ENCODE peak calls at places on chromosome 17, in eight cellular contexts. I is GM23248; A is neural progenitor cell; Q is heart right ventricle; Z is left ventricle myocardium inferior; X is effector memory CD4-positive, alpha-beta T cell; H is transverse colon; F is IMR-90. T is an unnamed sample. For H3K36me3, the result is how much of the 10 kb centered on the place peaks cover.

GRCh38 chr17:4527552-4527951 is 27.6 kb downstream of the MYBBP1A start:
- DNase-seq in I (no peak), A (peak), Q (no peak), Z (no peak), X (no peak), H (no peak), F (no peak), T (no peak)

GRCh38 chr17:3691539-3692166 is 4.3 kb downstream of the P2RX5 start:
- DNase-seq in I (no peak), A (no peak), Q (no peak), Z (no peak), X (no peak), H (no peak), F (no peak), T (no peak)

GRCh38 chr17:61570118-61570517 is 20.9 kb downstream of the NACA2 start:
- DNase-seq in I (no peak), A (no peak), Q (no peak), Z (no peak), X (no peak), H (no peak), F (peak), T (no peak)

GRCh38 chr17:55421179-55421934 is at the start of gene MMD:
- DNase-seq in I (peak), A (no peak), Q (no peak), Z (no peak), X (no peak), H (peak), F (no peak), T (no peak)

GRCh38 chr17:40422990-40423611 is 5.4 kb upstream of the TOP2A start:
- DNase-seq in I (no peak), A (peak), Q (no peak), Z (no peak), X (no peak), H (no peak), F (no peak), T (no peak)

GRCh38 chr17:52383493-52384100 is 225.1 kb upstream of the CA10 start:
- DNase-seq in I (peak), A (peak), Q (no peak), Z (no peak), X (no peak), H (peak), F (peak), T (peak)

GRCh38 chr17:82436601-82437324 is 13.8 kb downstream of the CYBC1 start:
- DNase-seq in I (no peak), A (no peak), Q (no peak), Z (no peak), X (no peak), H (no peak), F (no peak), T (no peak)

GRCh38 chr17:8120520-8121443 is 2.5 kb upstream of the ALOXE3 start:
- DNase-seq in I (peak), A (peak), Q (peak), Z (no peak), X (peak), H (peak), F (peak), T (no peak)

GRCh38 chr17:34107019-34107418 is 148.1 kb upstream of the CCL2 start:
- DNase-seq in I (no peak), A (no peak), Q (no peak), Z (no peak), X (no peak), H (no peak), F (no peak), T (no peak)

GRCh38 chr17:63035695-63036094 is 69.7 kb downstream of the TANC2 start:
- DNase-seq in I (peak), A (no peak), Q (no peak), Z (no peak), X (no peak), H (no peak), F (no peak), T (no peak)

GRCh38 chr17:51015145-51015558 is 105.5 kb downstream of the SPAG9 start:
- DNase-seq in I (peak), A (no peak), Q (no peak), Z (no peak), X (no peak), H (no peak), F (peak), T (no peak)

GRCh38 chr17:82213251-82214011 is 789 bp upstream of the CCDC57 start:
- DNase-seq in I (peak), A (peak), Q (no peak), Z (no peak), X (peak), H (peak), F (peak), T (no peak)

GRCh38 chr17:48791128-48792032 is 25.6 kb downstream of the TTLL6 start:
- DNase-seq in I (peak), A (peak), Q (peak), Z (peak), X (no peak), H (peak), F (peak), T (peak)

GRCh38 chr17:30433514-30433913 is 43.7 kb upstream of the GOSR1 start:
- DNase-seq in I (peak), A (no peak), Q (no peak), Z (no peak), X (no peak), H (no peak), F (peak), T (no peak)

GRCh38 chr17:4530799-4531730 is 24.1 kb downstream of the MYBBP1A start:
- DNase-seq in I (no peak), A (no peak), Q (peak), Z (no peak), X (no peak), H (no peak), F (no peak), T (no peak)

GRCh38 chr17:76568771-76569170 is 16.9 kb downstream of the ST6GALNAC2 start:
- DNase-seq in I (no peak), A (no peak), Q (no peak), Z (no peak), X (no peak), H (no peak), F (no peak), T (no peak)

GRCh38 chr17:29958947-29959657 is 17.7 kb downstream of the EFCAB5 start:
- DNase-seq in I (peak), A (no peak), Q (no peak), Z (no peak), X (no peak), H (no peak), F (peak), T (no peak)

GRCh38 chr17:28746611-28747045 is 2.8 kb downstream of the TRAF4 start:
- DNase-seq in I (no peak), A (peak), Q (no peak), Z (no peak), X (no peak), H (peak), F (no peak), T (no peak)

GRCh38 chr17:45430006-45430737 is 2.5 kb downstream of the ARHGAP27 start:
- DNase-seq in I (peak), A (no peak), Q (no peak), Z (no peak), X (no peak), H (no peak), F (no peak), T (no peak)

GRCh38 chr17:12402963-12403622 is 262.6 kb upstream of the MYOCD start:
- DNase-seq in I (peak), A (no peak), Q (no peak), Z (no peak), X (no peak), H (no peak), F (peak), T (no peak)

GRCh38 chr17:49201481-49201927 is 8.9 kb downstream of the GNGT2 start:
- DNase-seq in I (peak), A (no peak), Q (no peak), Z (no peak), X (no peak), H (no peak), F (peak), T (no peak)

GRCh38 chr17:13297198-13297597 is 279.4 kb upstream of the ELAC2 start:
- DNase-seq in I (no peak), A (no peak), Q (no peak), Z (no peak), X (no peak), H (peak), F (no peak), T (no peak)

GRCh38 chr17:76631821-76632565 is 11.6 kb downstream of the ST6GALNAC1 start:
- DNase-seq in I (peak), A (no peak), Q (no peak), Z (no peak), X (peak), H (peak), F (peak), T (no peak)

GRCh38 chr17:66970797-66971196 is 6.3 kb downstream of the CACNG4 start:
- DNase-seq in I (no peak), A (no peak), Q (no peak), Z (no peak), X (no peak), H (no peak), F (no peak), T (no peak)

GRCh38 chr17:47905221-47905733 is 9.2 kb downstream of the SP2 start:
- DNase-seq in I (peak), A (peak), Q (peak), Z (peak), X (no peak), H (peak), F (peak), T (no peak)

GRCh38 chr17:42288078-42288984 is at the start of gene STAT5A:
- DNase-seq in I (peak), A (peak), Q (peak), Z (peak), X (peak), H (peak), F (peak), T (no peak)

GRCh38 chr17:80783461-80783860 is 208.2 kb upstream of the CHMP6 start:
- DNase-seq in I (peak), A (no peak), Q (no peak), Z (no peak), X (no peak), H (no peak), F (no peak), T (no peak)

GRCh38 chr17:29119265-29119664 is 60.9 kb downstream of the MYO18A start:
- DNase-seq in I (no peak), A (no peak), Q (no peak), Z (no peak), X (no peak), H (no peak), F (no peak), T (no peak)

GRCh38 chr17:32771396-32771795 is 105.5 kb downstream of the MYO1D start:
- DNase-seq in I (peak), A (no peak), Q (no peak), Z (no peak), X (no peak), H (no peak), F (no peak), T (no peak)

GRCh38 chr17:79937981-79938695 is 97.5 kb downstream of the TBC1D16 start:
- DNase-seq in I (peak), A (peak), Q (peak), Z (no peak), X (no peak), H (no peak), F (no peak), T (no peak)

GRCh38 chr17:27473748-27474609 is 17.7 kb downstream of the KSR1 start:
- DNase-seq in I (no peak), A (no peak), Q (peak), Z (peak), X (peak), H (no peak), F (no peak), T (no peak)

GRCh38 chr17:81434079-81434478 is 38.8 kb downstream of the BAHCC1 start:
- DNase-seq in I (peak), A (no peak), Q (peak), Z (peak), X (no peak), H (no peak), F (no peak), T (no peak)

GRCh38 chr17:45282683-45283644 is 21.1 kb upstream of the SPATA32 start:
- DNase-seq in I (peak), A (no peak), Q (peak), Z (peak), X (no peak), H (no peak), F (peak), T (no peak)

GRCh38 chr17:81002409-81003361 is 11.0 kb downstream of the CHMP6 start:
- DNase-seq in I (peak), A (no peak), Q (peak), Z (peak), X (no peak), H (peak), F (peak), T (no peak)

GRCh38 chr17:42578282-42578869 is 847 bp upstream of the PSMC3IP start:
- DNase-seq in I (peak), A (peak), Q (peak), Z (peak), X (peak), H (peak), F (peak), T (peak)

GRCh38 chr17:36591434-36592315 is at the start of gene DHRS11:
- DNase-seq in I (peak), A (peak), Q (peak), Z (peak), X (peak), H (peak), F (peak), T (no peak)

GRCh38 chr17:75270218-75270965 is 639 bp downstream of the MIF4GD start:
- DNase-seq in I (peak), A (peak), Q (peak), Z (peak), X (peak), H (peak), F (peak), T (no peak)

GRCh38 chr17:13337171-13337570 is 264.6 kb downstream of the HS3ST3A1 start:
- DNase-seq in I (peak), A (no peak), Q (no peak), Z (no peak), X (no peak), H (no peak), F (peak), T (no peak)

DNA sequence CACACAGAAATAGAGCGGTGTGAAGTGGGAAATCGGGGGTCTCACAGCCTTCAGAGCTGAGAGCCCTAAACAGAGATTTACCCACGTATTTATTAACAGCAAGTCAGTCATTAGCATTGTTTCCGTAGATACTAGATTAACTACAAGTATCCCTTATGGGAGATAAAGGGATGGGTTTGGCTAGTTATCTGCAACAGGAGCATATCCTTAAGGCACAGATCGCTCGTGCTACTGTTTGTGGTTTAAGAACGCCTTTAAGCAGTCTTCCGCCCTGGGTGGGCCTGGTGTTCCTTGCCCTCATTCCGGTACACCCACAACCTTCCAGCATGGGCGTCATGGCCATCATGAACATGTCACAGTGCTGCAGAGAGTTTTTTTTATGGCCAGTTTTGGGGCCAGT is 27.0 kb downstream of the TMC6 start:
- DNase-seq in I (no peak), A (no peak), Q (no peak), Z (no peak), X (no peak), H (no peak), F (no peak), T (no peak)
- H3K36me3 ChIP-seq in I (under half), A (under half), Q (under half), Z (half or more), X (half or more), H (under half), F (under half), T (under half)

GRCh38 chr17:19366637-19366972 is 4.1 kb upstream of the B9D1 start:
- DNase-seq in I (no peak), A (no peak), Q (no peak), Z (no peak), X (no peak), H (no peak), F (no peak), T (no peak)

GRCh38 chr17:19365833-19366636 is 3.5 kb upstream of the B9D1 start:
- DNase-seq in I (no peak), A (no peak), Q (no peak), Z (no peak), X (no peak), H (no peak), F (no peak), T (no peak)

GRCh38 chr17:19364699-19365498 is 2.4 kb upstream of the B9D1 start:
- DNase-seq in I (peak), A (no peak), Q (no peak), Z (no peak), X (no peak), H (no peak), F (no peak), T (no peak)

GRCh38 chr17:19363460-19364035 is 1.0 kb upstream of the B9D1 start:
- DNase-seq in I (no peak), A (no peak), Q (no peak), Z (no peak), X (no peak), H (no peak), F (no peak), T (no peak)

DNA sequence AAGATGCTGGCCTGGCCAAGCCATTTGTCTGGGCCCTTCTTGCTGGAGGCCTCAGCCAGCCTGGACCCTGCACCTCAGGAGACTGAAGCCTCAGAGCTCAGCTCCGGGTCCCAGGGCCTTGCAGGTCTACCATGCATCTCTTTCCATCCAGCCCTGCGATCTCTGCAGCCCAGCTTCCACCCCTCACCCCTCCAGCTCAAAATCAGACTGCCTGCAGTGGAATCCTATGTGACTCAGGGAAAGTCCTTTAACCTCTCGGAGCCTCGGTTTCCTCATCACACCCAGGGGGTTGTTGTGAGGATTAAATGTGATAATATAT is 2.9 kb upstream of the B9D1 start:
- DNase-seq in I (no peak), A (no peak), Q (no peak), Z (no peak), X (no peak), H (no peak), F (no peak), T (no peak)
- H3K27ac ChIP-seq in I (no peak), A (no peak), Q (no peak), Z (no peak), X (no peak), H (no peak), F (no peak), T (no peak)

GRCh38 chr17:44078412-44078811 is 7.9 kb downstream of the G6PC3 start:
- DNase-seq in I (no peak), A (no peak), Q (no peak), Z (no peak), X (no peak), H (no peak), F (no peak), T (no peak)
- H3K36me3 ChIP-seq in I (under half), A (under half), Q (under half), Z (half or more), X (under half), H (under half), F (half or more), T (under half)

GRCh38 chr17:17097763-17098345 is 55.6 kb downstream of the MPRIP start:
- DNase-seq in I (no peak), A (no peak), Q (no peak), Z (no peak), X (no peak), H (no peak), F (no peak), T (no peak)
- H3K27ac ChIP-seq in I (peak), A (peak), Q (peak), Z (peak), X (no peak), H (peak), F (no peak), T (no peak)

GRCh38 chr17:73400915-73401545 is 89.2 kb upstream of the CDC42EP4 start:
- DNase-seq in I (no peak), A (no peak), Q (no peak), Z (no peak), X (no peak), H (no peak), F (no peak), T (no peak)
- H3K36me3 ChIP-seq in I (under half), A (under half), Q (under half), Z (under half), X (under half), H (under half), F (under half), T (under half)

DNA sequence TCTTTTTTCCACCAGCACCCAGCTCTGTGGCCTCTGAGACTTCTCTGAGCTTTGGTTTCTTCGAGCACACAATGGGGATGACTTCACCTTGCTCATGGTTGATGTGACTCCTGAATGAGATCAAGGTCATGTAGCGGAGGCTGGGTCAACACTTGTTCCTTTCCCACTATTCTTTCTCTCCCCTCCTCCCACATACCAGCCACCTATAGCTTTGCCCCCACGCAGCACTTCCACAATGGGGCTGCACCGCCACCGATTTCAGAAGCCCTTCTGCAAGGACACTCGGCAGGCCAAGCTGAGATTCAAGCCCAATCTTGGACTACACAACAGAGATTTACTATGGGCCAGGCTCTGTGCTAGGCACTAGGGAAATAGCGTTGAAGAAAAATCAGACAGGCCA is 14.4 kb downstream of the TRIM25 start:
- DNase-seq in I (no peak), A (no peak), Q (no peak), Z (no peak), X (no peak), H (no peak), F (no peak), T (no peak)
- H3K27ac ChIP-seq in I (no peak), A (no peak), Q (no peak), Z (no peak), X (no peak), H (no peak), F (no peak), T (no peak)

DNA sequence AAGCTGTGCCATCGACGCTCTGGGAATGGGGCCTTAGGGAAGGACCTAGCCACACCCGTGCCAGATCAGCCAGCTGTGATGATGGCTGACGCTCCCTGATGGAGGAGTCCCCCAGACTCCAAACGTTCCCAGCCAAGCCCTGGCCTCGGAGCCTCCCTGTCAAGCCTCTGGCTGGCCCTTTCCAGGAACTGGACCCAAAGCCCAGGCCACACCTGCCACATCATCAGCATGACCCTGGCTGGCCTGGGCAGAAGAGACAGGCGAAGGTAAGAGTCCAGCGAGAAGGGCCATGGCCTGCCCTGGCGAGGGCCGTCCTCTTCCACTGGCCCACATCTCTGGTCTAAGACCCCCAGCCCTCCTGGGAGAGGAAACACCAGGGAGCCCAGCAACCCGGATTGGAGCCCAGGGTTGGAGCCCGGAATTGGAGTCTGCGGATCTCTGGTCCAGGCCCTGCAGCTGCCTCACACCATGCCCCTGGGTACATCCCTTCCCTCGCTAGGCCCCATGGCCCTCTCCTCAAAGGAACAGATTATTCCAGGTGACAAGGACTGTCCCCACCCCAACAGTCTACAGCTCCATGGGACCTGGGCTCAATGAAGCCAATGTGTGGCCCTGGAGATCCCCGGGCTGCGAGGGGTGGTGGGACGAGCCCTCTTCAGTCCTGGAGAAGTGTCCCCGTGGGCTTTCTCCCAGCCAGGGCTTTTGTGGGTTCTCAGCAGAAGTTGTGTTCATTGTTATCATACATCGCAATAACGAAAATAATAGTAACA is 105.1 kb upstream of the TNRC6C start:
- DNase-seq in I (no peak), A (no peak), Q (peak), Z (peak), X (no peak), H (no peak), F (no peak), T (no peak)
- H3K36me3 ChIP-seq in I (under half), A (under half), Q (under half), Z (under half), X (under half), H (under half), F (under half), T (under half)

DNA sequence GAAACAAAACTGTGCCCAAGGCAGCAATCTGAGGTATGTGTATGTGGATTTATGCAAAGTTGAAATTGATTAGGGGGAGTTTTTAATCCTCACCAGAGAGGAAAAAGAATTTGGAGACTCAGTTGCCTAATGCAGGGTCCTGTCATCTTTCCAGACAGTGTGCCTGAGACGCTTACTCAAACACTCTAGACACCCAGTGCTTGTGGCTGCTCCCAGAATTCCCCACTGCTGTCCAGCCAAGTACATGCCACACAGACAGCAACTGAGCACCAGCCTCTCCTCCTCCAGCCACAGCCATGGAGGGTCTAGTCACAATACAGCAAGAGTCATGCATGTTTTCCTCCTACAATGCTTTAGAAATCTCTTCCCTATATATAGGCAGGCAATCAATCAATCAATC is 118.1 kb downstream of the HIC1 start:
- DNase-seq in I (peak), A (no peak), Q (no peak), Z (no peak), X (no peak), H (no peak), F (peak), T (no peak)
- H3K27ac ChIP-seq in I (peak), A (no peak), Q (peak), Z (peak), X (no peak), H (peak), F (peak), T (no peak)